ENCODE peak calls at places on chromosome 5, in four cellular contexts. E, F, C and H are unnamed samples.

GRCh38 chr5:111167551-111167950 is 56.6 kb upstream of the CAMK4 start:
- DNase-seq in F (no peak), C (no peak), E (no peak), H (no peak)

GRCh38 chr5:37112383-37112991 is 136.7 kb downstream of the CPLANE1 start:
- DNase-seq in F (no peak), E (no peak), C (no peak), H (no peak)

GRCh38 chr5:147403659-147404640 is 105.9 kb downstream of the DPYSL3 start:
- DNase-seq in E (no peak), F (peak; percentile 48), C (no peak), H (peak; percentile 87)

GRCh38 chr5:55903121-55903701 is 52.1 kb downstream of the IL31RA start:
- DNase-seq in E (peak; percentile 46), F (no peak), C (no peak), H (no peak)

GRCh38 chr5:6452622-6453504 is 4.2 kb downstream of the UBE2QL1 start:
- DNase-seq in F (no peak), E (no peak), C (no peak), H (no peak)

GRCh38 chr5:56164371-56164770 is 68.8 kb downstream of the ANKRD55 start:
- DNase-seq in C (no peak), E (no peak), F (no peak), H (no peak)

GRCh38 chr5:89968870-89969472 is 440.6 kb downstream of the CETN3 start:
- DNase-seq in E (no peak), C (peak; percentile 43), F (no peak), H (no peak)

GRCh38 chr5:11595045-11595444 is 309.2 kb downstream of the CTNND2 start:
- DNase-seq in C (no peak), E (no peak), F (no peak), H (no peak)

GRCh38 chr5:2904399-2904798 is 152.9 kb upstream of the IRX2 start:
- DNase-seq in E (no peak), C (no peak), F (no peak), H (no peak)

GRCh38 chr5:174315471-174315870 is 270.0 kb downstream of the NSG2 start:
- DNase-seq in F (no peak), C (no peak), E (no peak), H (no peak)

GRCh38 chr5:20360243-20360642 is 372.2 kb upstream of the CDH18 start:
- DNase-seq in C (no peak), F (no peak), E (no peak), H (no peak)

GRCh38 chr5:139285651-139286392 is 7.7 kb upstream of the MATR3 start:
- DNase-seq in C (no peak), F (no peak), E (no peak), H (no peak)

GRCh38 chr5:86320266-86320665 is 297.5 kb upstream of the COX7C start:
- DNase-seq in C (no peak), F (no peak), E (no peak), H (no peak)

GRCh38 chr5:96198673-96199072 is 234.4 kb downstream of the PCSK1 start:
- DNase-seq in E (no peak), F (no peak), C (no peak), H (no peak)

GRCh38 chr5:154209591-154210081 is 19.1 kb downstream of the GALNT10 start:
- DNase-seq in F (no peak), C (no peak), E (no peak), H (no peak)

GRCh38 chr5:68894673-68895072 is 199.1 kb upstream of the SLC30A5 start:
- DNase-seq in C (no peak), E (no peak), F (no peak), H (no peak)

GRCh38 chr5:72138943-72139467 is 31.7 kb downstream of the MAP1B start:
- DNase-seq in F (no peak), C (no peak), E (no peak), H (no peak)

GRCh38 chr5:94031631-94032030 is 290.2 kb upstream of the POU5F2 start:
- DNase-seq in E (no peak), F (no peak), C (no peak), H (no peak)

GRCh38 chr5:38274370-38274769 is 16.0 kb downstream of the EGFLAM start:
- DNase-seq in C (no peak), E (no peak), F (no peak), H (no peak)

GRCh38 chr5:54229041-54229780 is 81.2 kb downstream of the ARL15 start:
- DNase-seq in E (peak; percentile 63), C (peak; percentile 71), F (peak; percentile 51), H (peak; percentile 72)

GRCh38 chr5:16489322-16489791 is 23.8 kb upstream of the ZNF622 start:
- DNase-seq in C (peak; percentile 66), F (peak; percentile 45), E (no peak), H (no peak)

GRCh38 chr5:6377582-6378127 is 692 bp downstream of the MED10 start:
- DNase-seq in E (no peak), F (no peak), C (no peak), H (no peak)

GRCh38 chr5:23042231-23042630 is 189.1 kb upstream of the CDH12 start:
- DNase-seq in C (no peak), E (no peak), F (no peak), H (no peak)

GRCh38 chr5:170633235-170634041 is 129.6 kb downstream of the KCNIP1 start:
- DNase-seq in E (no peak), C (peak; percentile 67), F (peak; percentile 77), H (peak; percentile 77)

GRCh38 chr5:109692011-109692410 is 2.3 kb downstream of the MAN2A1 start:
- DNase-seq in C (no peak), F (no peak), E (no peak), H (no peak)

GRCh38 chr5:109693535-109694152 is 3.9 kb downstream of the MAN2A1 start:
- DNase-seq in E (no peak), C (no peak), F (no peak), H (no peak)

GRCh38 chr5:109691248-109691574 is 1.5 kb downstream of the MAN2A1 start:
- DNase-seq in C (peak; percentile 78), E (no peak), F (no peak), H (no peak)

GRCh38 chr5:109694451-109694891 is 4.7 kb downstream of the MAN2A1 start:
- DNase-seq in C (no peak), F (no peak), E (no peak), H (no peak)

DNA sequence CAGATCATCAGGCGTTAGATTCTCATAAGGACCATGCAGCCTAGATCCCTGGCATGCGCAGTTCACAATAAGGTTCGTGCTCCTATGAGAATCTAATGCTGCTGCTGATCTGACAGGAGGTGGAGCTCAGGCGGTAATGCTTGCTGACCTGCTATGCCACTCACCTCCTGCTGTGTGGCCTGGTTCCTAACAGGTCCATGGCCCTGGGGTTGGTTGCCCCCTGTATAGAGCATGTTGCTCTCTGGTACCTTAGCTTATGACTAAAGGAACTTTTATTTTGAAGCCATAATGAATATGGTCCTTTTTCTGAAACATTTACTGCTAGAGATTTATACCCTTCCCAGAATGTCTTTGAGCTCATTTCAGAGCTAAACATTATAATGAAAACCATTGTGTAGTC is 3.1 kb downstream of the MAN2A1 start:
- DNase-seq in E (no peak), F (no peak), C (no peak), H (no peak)
- H3K4me3 ChIP-seq in E (no peak overlapping the region), F (no peak overlapping the region), C (peak overlapping the region; percentile 91), H (peak overlapping the region; percentile 93)

GRCh38 chr5:150710165-150710564 is 9.3 kb upstream of the RBM22 start:
- DNase-seq in F (peak; percentile 13), C (peak; percentile 18), E (no peak), H (no peak)
- TF ChIP-seq CTCF in F (peak; percentile 45), C (peak; percentile 33), E (peak; percentile 39), H (peak; percentile 20)

GRCh38 chr5:116572375-116573278 is 2.0 kb downstream of the SEMA6A start:
- DNase-seq in E (no peak), C (no peak), F (peak; percentile 8), H (peak; percentile 21)

GRCh38 chr5:116569999-116570398 is 4.6 kb downstream of the SEMA6A start:
- DNase-seq in F (no peak), E (no peak), C (no peak), H (no peak)

GRCh38 chr5:116573279-116573616 is 1.4 kb downstream of the SEMA6A start:
- DNase-seq in C (no peak), F (peak; percentile 9), E (no peak), H (peak; percentile 23)

GRCh38 chr5:116573617-116574431 is 799 bp downstream of the SEMA6A start:
- DNase-seq in F (peak; percentile 8), E (no peak), C (no peak), H (peak; percentile 62)

GRCh38 chr5:116571568-116572321 is 2.9 kb downstream of the SEMA6A start:
- DNase-seq in F (no peak), C (no peak), E (no peak), H (no peak)
- H3K4me3 ChIP-seq in F (no peak overlapping the region), C (no peak overlapping the region), E (no peak overlapping the region), H (peak overlapping the region; percentile 73)

DNA sequence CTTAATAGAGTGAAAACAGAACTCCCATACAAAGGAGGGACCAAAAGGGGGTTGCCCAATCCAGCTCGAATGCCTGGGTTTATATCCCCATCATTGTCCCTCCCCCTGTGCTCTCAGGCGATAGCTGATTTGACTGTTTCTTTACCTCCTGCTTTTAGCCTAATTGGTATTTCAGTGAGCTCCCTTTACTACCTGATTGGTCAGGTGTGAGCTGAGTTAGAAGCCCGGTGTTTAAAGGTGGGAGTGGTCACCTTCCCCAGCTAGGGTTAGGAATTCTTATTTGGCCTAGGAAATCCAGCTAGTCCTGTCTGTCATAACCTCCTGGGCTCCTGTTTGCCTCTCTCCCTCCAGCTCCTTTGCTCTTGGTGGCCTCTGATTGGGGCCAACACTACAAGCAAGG is 53.5 kb upstream of the RPL26L1 start:
- DNase-seq in F (no peak), E (no peak), C (no peak), H (no peak)
- TF ChIP-seq CTCF in F (no peak), E (no peak), C (no peak), H (no peak)

GRCh38 chr5:133939668-133940067 is 28.8 kb downstream of the C5orf15 start:
- DNase-seq in C (no peak), E (no peak), F (no peak), H (peak; percentile 24)
- H3K4me3 ChIP-seq in C (no peak overlapping the region), E (no peak overlapping the region), F (no peak overlapping the region), H (no peak overlapping the region)

GRCh38 chr5:181242031-181242451 is 1.7 kb downstream of the RACK1 start:
- DNase-seq in C (no peak), F (no peak), E (no peak), H (no peak)

GRCh38 chr5:181243521-181244307 is at the start of gene RACK1:
- DNase-seq in F (peak; percentile 83), C (peak; percentile 93), E (peak; percentile 88), H (peak; percentile 92)

GRCh38 chr5:181239062-181239663 is 4.5 kb downstream of the RACK1 start:
- DNase-seq in F (no peak), E (no peak), C (no peak), H (peak; percentile 55)

GRCh38 chr5:181243020-181243520 is 636 bp downstream of the RACK1 start:
- DNase-seq in E (no peak), F (no peak), C (no peak), H (peak; percentile 67)

DNA sequence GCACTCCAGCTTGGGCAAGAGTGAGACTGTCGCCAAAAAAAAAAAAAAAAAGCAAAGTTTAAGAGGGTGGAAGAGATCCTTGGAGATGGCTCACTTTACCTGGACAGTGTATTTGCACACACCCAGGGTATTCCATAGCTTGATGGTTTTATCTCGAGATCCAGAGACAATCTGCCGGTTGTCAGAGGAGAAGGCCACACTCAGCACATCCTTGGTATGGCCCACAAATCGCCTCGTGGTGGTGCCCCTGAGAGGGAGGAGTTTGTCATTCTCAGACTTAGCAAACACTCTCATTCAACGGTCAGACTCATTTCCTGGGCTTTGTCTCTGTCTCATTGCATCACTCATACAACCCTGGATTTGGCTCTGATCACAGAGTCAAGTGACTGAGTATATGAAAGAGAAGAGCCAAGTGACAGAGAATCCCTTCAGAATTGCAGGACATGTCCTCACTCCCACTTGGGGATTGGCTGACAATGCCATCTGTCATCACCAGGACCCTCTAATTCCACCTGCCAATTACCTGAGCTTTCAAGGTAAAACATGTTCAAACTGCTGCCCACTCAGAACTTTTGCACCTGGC is 2.2 kb downstream of the RACK1 start:
- DNase-seq in F (no peak), C (peak; percentile 87), E (no peak), H (peak; percentile 38)
- TF ChIP-seq CTCF in F (no peak), C (no peak), E (no peak), H (no peak)